ENCODE peak calls at places on chromosomes 4 and X, in four cellular contexts. O is Peyer's patch, M is KBM-7, B is IMR-90. G is an unnamed sample.

GRCh38 chr4:139665690-139666529 is at the start of gene MGST2:
- DNase-seq in O (peak; percentile 47), M (peak; percentile 89), B (peak; percentile 79), G (peak; percentile 85)

GRCh38 chrX:97628807-97629596 is 745.3 kb downstream of the RPA4 start:
- DNase-seq in O (no peak), M (no peak), B (no peak), G (no peak)

GRCh38 chrX:40420899-40421729 is 159.7 kb upstream of the ATP6AP2 start:
- DNase-seq in O (no peak), M (no peak), B (no peak), G (peak; percentile 11)

GRCh38 chrX:135974279-135974856 is 580 bp upstream of the MMGT1 start:
- DNase-seq in O (peak; percentile 84), M (peak; percentile 36), B (peak; percentile 52), G (peak; percentile 80)

GRCh38 chr4:80049402-80049801 is 23.6 kb downstream of the ANTXR2 start:
- DNase-seq in O (no peak), M (peak; percentile 80), B (no peak), G (no peak)

GRCh38 chr4:112031712-112032328 is 113.4 kb upstream of the FAM241A start:
- DNase-seq in O (no peak), M (peak; percentile 59), B (peak; percentile 50), G (no peak)

GRCh38 chrX:48498374-48498809 is 10.4 kb upstream of the PORCN start:
- DNase-seq in O (no peak), M (no peak), B (peak; percentile 74), G (no peak)

GRCh38 chr4:4430492-4431195 is 43.7 kb downstream of the NSG1 start:
- DNase-seq in O (no peak), M (peak; percentile 47), B (peak; percentile 92), G (no peak)

GRCh38 chr4:150262611-150263010 is 184.4 kb downstream of the DCLK2 start:
- DNase-seq in O (no peak), M (no peak), B (no peak), G (no peak)

GRCh38 chrX:149803458-149804062 is 21.8 kb downstream of the MAGEA9 start:
- DNase-seq in O (no peak), M (no peak), B (no peak), G (no peak)

GRCh38 chr4:11543710-11544109 is 115.0 kb upstream of the HS3ST1 start:
- DNase-seq in O (no peak), M (no peak), B (peak; percentile 83), G (no peak)

GRCh38 chr4:160247091-160247656 is 1144.3 kb downstream of the RAPGEF2 start:
- DNase-seq in O (no peak), M (no peak), B (no peak), G (no peak)

GRCh38 chr4:183716302-183716701 is 57.2 kb downstream of the TRAPPC11 start:
- DNase-seq in O (no peak), M (no peak), B (no peak), G (no peak)

GRCh38 chr4:2141762-2142520 is 82.8 kb downstream of the NAT8L start:
- DNase-seq in O (no peak), M (no peak), B (no peak), G (no peak)

GRCh38 chr4:142353149-142353738 is 492.9 kb downstream of the INPP4B start:
- DNase-seq in O (no peak), M (peak; percentile 52), B (peak; percentile 80), G (peak; percentile 26)

GRCh38 chr4:26334366-26334765 is 13.6 kb downstream of the RBPJ start:
- DNase-seq in O (no peak), M (no peak), B (no peak), G (no peak)

GRCh38 chrX:115591856-115592842 is 31.2 kb downstream of the PLS3 start:
- DNase-seq in O (no peak), M (no peak), B (no peak), G (no peak)

GRCh38 chrX:20519077-20519617 is 252.4 kb upstream of the RPS6KA3 start:
- DNase-seq in O (no peak), M (no peak), B (no peak), G (no peak)

GRCh38 chrX:38941675-38942074 is 140.4 kb downstream of the MID1IP1 start:
- DNase-seq in O (no peak), M (no peak), B (peak; percentile 6), G (no peak)

GRCh38 chr4:43556262-43556661 is 663.7 kb downstream of the GRXCR1 start:
- DNase-seq in O (no peak), M (no peak), B (no peak), G (no peak)

GRCh38 chr4:41820473-41820872 is 71.9 kb upstream of the PHOX2B start:
- DNase-seq in O (no peak), M (no peak), B (no peak), G (no peak)

GRCh38 chr4:16617416-16617815 is 281.0 kb downstream of the LDB2 start:
- DNase-seq in O (no peak), M (no peak), B (peak; percentile 72), G (no peak)

GRCh38 chrX:42422961-42423360 is 355.0 kb downstream of the PPP1R2C start:
- DNase-seq in O (no peak), M (no peak), B (no peak), G (no peak)

GRCh38 chr4:38621004-38621684 is 42.9 kb upstream of the KLF3 start:
- DNase-seq in O (no peak), M (no peak), B (peak; percentile 87), G (no peak)

GRCh38 chr4:123356914-123357313 is 39.7 kb upstream of the SPRY1 start:
- DNase-seq in O (no peak), M (no peak), B (no peak), G (no peak)

GRCh38 chr4:145435646-145436045 is 46.0 kb upstream of the SMAD1 start:
- DNase-seq in O (no peak), M (no peak), B (no peak), G (no peak)

GRCh38 chrX:129872524-129872923 is 28.8 kb upstream of the ZDHHC9 start:
- DNase-seq in O (no peak), M (no peak), B (no peak), G (no peak)

GRCh38 chrX:19283597-19284339 is 60.0 kb upstream of the PDHA1 start:
- DNase-seq in O (no peak), M (no peak), B (no peak), G (no peak)

G was measured in heart right ventricle.